ENCODE peak calls at places on chromosomes 6 and 20, in nine cellular contexts. Z is COR-L47; I is stimulated activated CD4-positive, alpha-beta T cell treated with anti-CD3 and anti-CD28 coated beads, Interleukin-2, amount 100 ng/mL, for 24 hours; M is tibial artery; C is NCI-H460; H is HT-29; Q is GM04504; R is IMR-90; W is choroid plexus epithelial cell. E is an unnamed sample.

GRCh38 chr20:38372830-38373229 is 26.5 kb downstream of the LBP start:
- DNase-seq in I (no peak), C (no peak), Q (no peak), W (peak), H (no peak), Z (no peak), M (no peak), R (no peak), E (no peak)

GRCh38 chr6:26473758-26474438 is 16.1 kb downstream of the BTN2A1 start:
- DNase-seq in M (peak), W (peak), Q (peak), I (peak), C (peak), R (peak), H (peak), Z (peak), E (peak)

GRCh38 chr6:999552-999951 is 306.6 kb upstream of the EXOC2 start:
- DNase-seq in W (no peak), I (no peak), Z (no peak), C (no peak), R (no peak), H (no peak), Q (no peak), M (no peak), E (no peak)

GRCh38 chr6:116405663-116406329 is 35.0 kb downstream of the DSE start:
- DNase-seq in W (peak), R (peak), Z (no peak), I (no peak), Q (no peak), H (no peak), C (no peak), M (no peak), E (no peak)

GRCh38 chr6:168624540-168624939 is 183.6 kb downstream of the SMOC2 start:
- DNase-seq in C (no peak), M (no peak), Q (no peak), I (no peak), H (no peak), W (no peak), R (no peak), Z (no peak), E (no peak)

GRCh38 chr6:47438481-47439347 is 38.9 kb upstream of the CD2AP start:
- DNase-seq in M (peak), I (no peak), H (no peak), Z (no peak), Q (no peak), R (no peak), C (no peak), W (no peak), E (no peak)

GRCh38 chr6:19697744-19698290 is 139.4 kb upstream of the ID4 start:
- DNase-seq in Q (peak), R (peak), W (peak), Z (no peak), H (no peak), C (no peak), I (no peak), M (no peak), E (no peak)

GRCh38 chr6:54935739-54936138 is 89.2 kb downstream of the FAM83B start:
- DNase-seq in I (no peak), C (no peak), W (peak), H (peak), M (no peak), Z (no peak), Q (peak), R (peak), E (no peak)

GRCh38 chr6:29964904-29965872 is 22.9 kb downstream of the HLA-A start:
- DNase-seq in I (peak), R (peak), M (peak), Z (peak), C (peak), W (peak), Q (no peak), H (peak), E (peak)

GRCh38 chr6:110593637-110594036 is 117.2 kb upstream of the SLC22A16 start:
- DNase-seq in Q (no peak), Z (no peak), M (no peak), C (no peak), H (no peak), I (no peak), W (no peak), R (no peak), E (no peak)

GRCh38 chr6:124080483-124080882 is 276.8 kb downstream of the NKAIN2 start:
- DNase-seq in Q (no peak), C (no peak), M (no peak), W (no peak), H (no peak), R (no peak), I (no peak), Z (no peak), E (no peak)

GRCh38 chr6:41917528-41917927 is 3.4 kb downstream of the MED20 start:
- DNase-seq in H (no peak), Z (no peak), R (peak), Q (peak), W (peak), C (peak), I (no peak), M (no peak), E (no peak)

GRCh38 chr6:108896111-108896661 is 48.0 kb downstream of the ARMC2 start:
- DNase-seq in M (no peak), H (no peak), I (no peak), C (peak), R (peak), Z (no peak), Q (peak), W (peak), E (no peak)

GRCh38 chr20:23005761-23006160 is 29.4 kb upstream of the SSTR4 start:
- DNase-seq in C (no peak), W (no peak), Z (no peak), R (no peak), M (no peak), H (no peak), I (no peak), Q (no peak), E (no peak)

GRCh38 chr6:36580184-36580526 is 14.0 kb upstream of the SRSF3 start:
- DNase-seq in H (no peak), C (no peak), R (no peak), W (no peak), Z (no peak), Q (no peak), M (no peak), I (no peak), E (no peak)

GRCh38 chr20:17059465-17059864 is 167.4 kb upstream of the PCSK2 start:
- DNase-seq in W (peak), H (peak), Q (no peak), C (peak), I (no peak), R (peak), Z (no peak), M (no peak), E (no peak)

GRCh38 chr6:90397929-90398674 is 101.5 kb upstream of the BACH2 start:
- DNase-seq in R (peak), I (peak), W (peak), Z (no peak), C (no peak), H (no peak), M (no peak), Q (no peak), E (no peak)

GRCh38 chr6:52155791-52156576 is 30.2 kb upstream of the IL17A start:
- DNase-seq in C (no peak), Q (no peak), R (no peak), Z (no peak), W (no peak), H (peak), M (no peak), I (no peak), E (no peak)

GRCh38 chr6:138609801-138610430 is 110.6 kb upstream of the NHSL1 start:
- DNase-seq in R (peak), H (no peak), I (no peak), M (no peak), Z (no peak), C (no peak), Q (no peak), W (no peak), E (no peak)

GRCh38 chr6:151240861-151241642 is 1.3 kb downstream of the AKAP12 start:
- DNase-seq in M (peak), Z (peak), H (no peak), I (no peak), R (peak), Q (no peak), W (peak), C (no peak), E (peak)

GRCh38 chr20:48897298-48898044 is 24.0 kb upstream of the ARFGEF2 start:
- DNase-seq in H (peak), C (peak), R (peak), W (peak), Z (no peak), M (no peak), I (no peak), Q (peak), E (no peak)

GRCh38 chr20:63054103-63054474 is 47.3 kb upstream of the BHLHE23 start:
- DNase-seq in W (no peak), I (no peak), C (no peak), H (no peak), Z (no peak), R (no peak), M (peak), Q (no peak), E (no peak)

GRCh38 chr6:63581355-63581998 is 9.2 kb downstream of the LOC128125822 start:
- DNase-seq in I (no peak), C (no peak), W (no peak), Z (no peak), Q (no peak), R (no peak), H (no peak), M (no peak), E (no peak)

GRCh38 chr6:14964486-14964885 is 281.4 kb upstream of the JARID2 start:
- DNase-seq in I (no peak), M (no peak), H (no peak), Z (no peak), Q (no peak), W (no peak), C (no peak), R (no peak), E (no peak)

GRCh38 chr20:53582574-53583351 is 10.9 kb downstream of the ZNF217 start:
- DNase-seq in Z (no peak), M (peak), C (peak), I (peak), H (peak), Q (peak), R (peak), W (peak), E (peak)

GRCh38 chr6:49454787-49455709 is 8.0 kb downstream of the MMUT start:
- DNase-seq in I (no peak), M (no peak), H (no peak), W (no peak), R (no peak), C (no peak), Q (no peak), Z (no peak), E (no peak)

GRCh38 chr6:3409699-3410384 is 47.0 kb downstream of the SLC22A23 start:
- DNase-seq in R (no peak), C (no peak), Q (no peak), M (no peak), H (peak), W (peak), I (no peak), Z (no peak), E (no peak)

GRCh38 chr6:105835373-105835772 is 250.8 kb upstream of the PRDM1 start:
- DNase-seq in M (no peak), I (no peak), Z (peak), W (peak), Q (no peak), R (peak), C (peak), H (peak), E (peak)